ENCODE peak calls at places on chromosomes 13 and 19, in six cellular contexts. E, F, O, I, J and C are unnamed samples.

GRCh38 chr13:42883142-42883541 is 101.8 kb downstream of the FAM216B start:
- DNase-seq in E (no peak), F (no peak), O (no peak), I (no peak), J (no peak), C (no peak)

GRCh38 chr13:28043224-28043623 is 54.7 kb upstream of the URAD start:
- DNase-seq in E (no peak), F (no peak), O (no peak), I (no peak), J (no peak), C (no peak)

GRCh38 chr19:39352549-39353285 is 10.5 kb downstream of the SAMD4B start:
- DNase-seq in E (no peak), F (no peak), O (peak), I (no peak), J (no peak), C (no peak)

GRCh38 chr19:17341845-17342244 is 4.5 kb downstream of the GTPBP3 start:
- DNase-seq in E (no peak), F (no peak), O (no peak), I (no peak), J (no peak), C (no peak)

GRCh38 chr13:98293103-98293502 is 116.0 kb upstream of the RNF113B start:
- DNase-seq in E (no peak), F (no peak), O (no peak), I (no peak), J (no peak), C (no peak)

GRCh38 chr19:31943305-31943704 is 402.1 kb upstream of the ZNF507 start:
- DNase-seq in E (no peak), F (no peak), O (no peak), I (no peak), J (no peak), C (no peak)

GRCh38 chr19:41328818-41329220 is 18.8 kb downstream of the CCDC97 start:
- DNase-seq in E (no peak), F (no peak), O (no peak), I (no peak), J (no peak), C (no peak)

GRCh38 chr13:40159736-40160135 is 504.3 kb downstream of the COG6 start:
- DNase-seq in E (no peak), F (no peak), O (no peak), I (no peak), J (no peak), C (no peak)

GRCh38 chr19:28313633-28314032 is 899.3 kb downstream of the UQCRFS1 start:
- DNase-seq in E (no peak), F (no peak), O (peak), I (no peak), J (no peak), C (no peak)

GRCh38 chr13:76225815-76226489 is 589.8 kb downstream of the LMO7 start:
- DNase-seq in E (no peak), F (peak), O (peak), I (no peak), J (no peak), C (no peak)

GRCh38 chr13:112774448-112774792 is 84.6 kb downstream of the ATP11A start:
- DNase-seq in E (no peak), F (no peak), O (no peak), I (no peak), J (no peak), C (no peak)

GRCh38 chr13:87444135-87444534 is 227.0 kb upstream of the SLITRK5 start:
- DNase-seq in E (no peak), F (no peak), O (no peak), I (no peak), J (no peak), C (no peak)

GRCh38 chr13:27425918-27426630 is 1.7 kb downstream of the GTF3A start:
- DNase-seq in E (peak), F (peak), O (peak), I (peak), J (peak), C (peak)

GRCh38 chr19:33396701-33397535 is 23.4 kb downstream of the CEBPG start:
- DNase-seq in E (peak), F (peak), O (no peak), I (no peak), J (no peak), C (no peak)

GRCh38 chr19:1355258-1355973 is 28.3 kb upstream of the NDUFS7 start:
- DNase-seq in E (no peak), F (no peak), O (no peak), I (no peak), J (no peak), C (no peak)

GRCh38 chr13:29457299-29457698 is 138.2 kb downstream of the SLC7A1 start:
- DNase-seq in E (no peak), F (no peak), O (peak), I (no peak), J (no peak), C (no peak)

GRCh38 chr19:5987077-5987818 is 9.3 kb upstream of the RANBP3 start:
- DNase-seq in E (peak), F (no peak), O (peak), I (peak), J (peak), C (peak)

GRCh38 chr13:24032674-24033073 is 127.8 kb upstream of the SPATA13 start:
- DNase-seq in E (no peak), F (no peak), O (peak), I (no peak), J (no peak), C (no peak)

GRCh38 chr19:3397266-3398022 is 31.1 kb downstream of the NFIC start:
- DNase-seq in E (no peak), F (no peak), O (no peak), I (no peak), J (no peak), C (peak)

GRCh38 chr19:18788782-18789421 is 2.2 kb downstream of the COMP start:
- DNase-seq in E (no peak), F (no peak), O (no peak), I (no peak), J (no peak), C (no peak)

GRCh38 chr19:52778811-52779210 is 7.8 kb downstream of the ZNF600 start:
- DNase-seq in E (no peak), F (no peak), O (no peak), I (no peak), J (no peak), C (no peak)

GRCh38 chr13:59663707-59664106 is 500.0 kb downstream of the DIAPH3 start:
- DNase-seq in E (no peak), F (no peak), O (no peak), I (no peak), J (no peak), C (no peak)

GRCh38 chr13:29472317-29472961 is 123.0 kb downstream of the SLC7A1 start:
- DNase-seq in E (no peak), F (no peak), O (peak), I (no peak), J (no peak), C (peak)

GRCh38 chr13:34435338-34435737 is 506.7 kb upstream of the NBEA start:
- DNase-seq in E (no peak), F (no peak), O (peak), I (no peak), J (no peak), C (no peak)

GRCh38 chr19:10501971-10502523 is 1.1 kb downstream of the KEAP1 start:
- DNase-seq in E (peak), F (peak), O (peak), I (no peak), J (no peak), C (peak)

GRCh38 chr13:92896842-92897241 is 329.8 kb upstream of the GPC6 start:
- DNase-seq in E (no peak), F (no peak), O (peak), I (no peak), J (no peak), C (no peak)

GRCh38 chr13:19984430-19985218 is 26.1 kb downstream of the ZMYM2 start:
- DNase-seq in E (no peak), F (no peak), O (peak), I (no peak), J (no peak), C (no peak)

GRCh38 chr13:100389617-100390016 is 199.0 kb downstream of the GGACT start:
- DNase-seq in E (no peak), F (no peak), O (no peak), I (no peak), J (no peak), C (no peak)

GRCh38 chr19:50313812-50314536 is 15.2 kb downstream of the KCNC3 start:
- DNase-seq in E (no peak), F (no peak), O (no peak), I (no peak), J (no peak), C (no peak)

GRCh38 chr19:47228168-47228936 is 2.6 kb downstream of the BBC3 start:
- DNase-seq in E (peak), F (peak), O (peak), I (peak), J (no peak), C (peak)

GRCh38 chr19:4606921-4607678 is 32.2 kb upstream of the TNFAIP8L1 start:
- DNase-seq in E (peak), F (peak), O (no peak), I (no peak), J (no peak), C (no peak)

GRCh38 chr13:49444517-49445395 is 682 bp downstream of the SETDB2 start:
- DNase-seq in E (no peak), F (no peak), O (peak), I (peak), J (no peak), C (peak)

GRCh38 chr13:108044929-108045328 is 170.4 kb downstream of the LIG4 start:
- DNase-seq in E (no peak), F (no peak), O (no peak), I (no peak), J (no peak), C (no peak)

GRCh38 chr19:48737360-48737998 is 2.9 kb downstream of the RASIP1 start:
- DNase-seq in E (peak), F (peak), O (no peak), I (no peak), J (no peak), C (no peak)

GRCh38 chr13:43876366-43876765 is 3.2 kb downstream of the CCDC122 start:
- DNase-seq in E (no peak), F (no peak), O (no peak), I (no peak), J (no peak), C (no peak)

GRCh38 chr13:30333601-30334000 is 26.2 kb upstream of the KATNAL1 start:
- DNase-seq in E (no peak), F (no peak), O (no peak), I (no peak), J (no peak), C (no peak)

GRCh38 chr13:94886191-94886590 is 173.8 kb upstream of the SOX21 start:
- DNase-seq in E (no peak), F (no peak), O (peak), I (no peak), J (no peak), C (no peak)

GRCh38 chr19:872266-872951 is 12.9 kb downstream of the CFD start:
- DNase-seq in E (peak), F (peak), O (peak), I (peak), J (no peak), C (peak)

GRCh38 chr19:20325151-20325550 is 158.1 kb downstream of the ZNF486 start:
- DNase-seq in E (no peak), F (no peak), O (no peak), I (no peak), J (no peak), C (no peak)

GRCh38 chr13:67742478-67742877 is 512.3 kb upstream of the PCDH9 start:
- DNase-seq in E (no peak), F (no peak), O (no peak), I (no peak), J (no peak), C (no peak)

GRCh38 chr13:67735651-67736050 is 505.5 kb upstream of the PCDH9 start:
- DNase-seq in E (no peak), F (no peak), O (no peak), I (no peak), J (no peak), C (no peak)

GRCh38 chr13:67740871-67741475 is 510.8 kb upstream of the PCDH9 start:
- DNase-seq in E (no peak), F (no peak), O (no peak), I (no peak), J (no peak), C (no peak)

GRCh38 chr13:67736646-67737420 is 506.7 kb upstream of the PCDH9 start:
- DNase-seq in E (no peak), F (no peak), O (peak), I (no peak), J (no peak), C (no peak)
- TF ChIP-seq CTCF in E (peak), F (no peak), O (peak), I (no peak), J (no peak), C (no peak)

DNA sequence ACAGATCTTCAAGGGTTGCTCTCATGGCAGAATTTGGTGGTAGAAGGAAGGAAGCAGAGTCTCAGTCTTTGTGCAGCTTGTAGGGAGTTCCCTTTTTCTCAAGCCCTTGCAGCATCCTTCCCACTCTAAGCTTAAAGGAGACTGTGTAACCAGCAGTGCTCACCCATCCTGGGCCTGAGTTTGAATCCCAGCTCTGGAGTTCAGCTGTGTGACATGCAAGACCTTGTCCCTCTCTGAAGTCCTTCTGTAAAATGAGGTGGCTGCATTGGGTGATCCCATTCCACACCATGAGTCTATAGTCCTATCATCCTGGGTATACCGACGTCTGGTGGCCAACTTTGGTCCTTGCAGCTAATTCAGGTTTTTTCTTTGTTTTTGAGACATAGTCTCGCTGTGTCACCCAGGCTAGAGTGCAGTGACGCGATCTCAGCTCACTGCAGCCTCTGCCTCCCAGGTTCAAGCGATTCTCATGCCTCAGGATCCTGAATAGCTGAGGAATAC is 9.8 kb downstream of the SIGLEC10 start:
- DNase-seq in E (no peak), F (no peak), O (peak), I (no peak), J (no peak), C (no peak)
- TF ChIP-seq CTCF in E (peak), F (no peak), O (peak), I (no peak), J (peak), C (peak)

GRCh38 chr19:55654833-55655647 is at the start of gene U2AF2:
- DNase-seq in E (peak), F (peak), O (peak), I (peak), J (peak), C (peak)
- TF ChIP-seq CTCF in E (no peak), F (no peak), O (no peak), I (no peak), J (no peak), C (peak)

GRCh38 chr13:69306766-69307165 is 800.9 kb upstream of the ATXN8OS start:
- DNase-seq in E (no peak), F (no peak), O (no peak), I (no peak), J (no peak), C (no peak)
- TF ChIP-seq CTCF in E (no peak), F (no peak), O (no peak), I (no peak), J (no peak), C (no peak)